ENCODE peak calls at places on chromosomes 13 and 19, in five cellular contexts. T is progenitor cell of endocrine pancreas, U is AG10803, C is bronchial epithelial cell, W is AG04450. J is an unnamed sample.

GRCh38 chr13:23683084-23683483 is 112.9 kb downstream of the TNFRSF19 start:
- DNase-seq in W (no peak), C (no peak), U (no peak), T (no peak), J (no peak)

GRCh38 chr19:2239771-2240770 is 3.4 kb downstream of the SF3A2 start:
- DNase-seq in W (no peak), C (no peak), U (peak; percentile 33), T (no peak), J (no peak)

GRCh38 chr19:4524808-4525562 is 6.7 kb upstream of the PLIN4 start:
- DNase-seq in T (peak; percentile 51), U (peak; percentile 21), C (peak; percentile 12), W (no peak), J (peak; percentile 60)

GRCh38 chr19:8610041-8610927 is at the start of gene ADAMTS10:
- DNase-seq in T (no peak), U (peak; percentile 47), C (no peak), W (no peak), J (peak; percentile 18)

GRCh38 chr13:99800004-99800403 is 171.6 kb downstream of the ZIC5 start:
- DNase-seq in W (no peak), C (no peak), U (no peak), T (no peak), J (no peak)

GRCh38 chr19:44927746-44928145 is 13.3 kb downstream of the APOC1 start:
- DNase-seq in C (no peak), T (no peak), U (peak; percentile 69), W (no peak), J (no peak)

GRCh38 chr13:39273953-39274352 is 235.7 kb downstream of the NHLRC3 start:
- DNase-seq in C (peak; percentile 43), T (no peak), U (peak; percentile 11), W (no peak), J (no peak)

GRCh38 chr19:55086730-55087541 is 11.3 kb downstream of the EPS8L1 start:
- DNase-seq in C (peak; percentile 86), W (peak; percentile 82), U (peak; percentile 87), T (peak; percentile 82), J (peak; percentile 39)

GRCh38 chr13:107209811-107210210 is 641.9 kb upstream of the ARGLU1 start:
- DNase-seq in U (peak; percentile 31), C (no peak), T (no peak), W (no peak), J (no peak)

GRCh38 chr19:3136684-3137055 is 837 bp downstream of the GNA15 start:
- DNase-seq in T (no peak), C (peak; percentile 86), U (no peak), W (no peak), J (no peak)

GRCh38 chr19:47310819-47311218 is 1.2 kb downstream of the C5AR1 start:
- DNase-seq in C (peak; percentile 33), T (no peak), U (peak; percentile 70), W (no peak), J (no peak)

GRCh38 chr13:62837895-62838294 is 1422.2 kb upstream of the PCDH20 start:
- DNase-seq in W (peak; percentile 63), C (peak; percentile 47), U (no peak), T (no peak), J (no peak)

GRCh38 chr13:59492030-59492636 is 671.6 kb downstream of the DIAPH3 start:
- DNase-seq in T (no peak), U (peak; percentile 9), W (no peak), C (no peak), J (no peak)

GRCh38 chr19:13022111-13022858 is 27.0 kb downstream of the NFIX start:
- DNase-seq in C (no peak), W (peak; percentile 55), T (no peak), U (peak; percentile 75), J (no peak)

GRCh38 chr13:28394422-28394821 is 100.5 kb downstream of the FLT1 start:
- DNase-seq in T (no peak), C (peak; percentile 46), W (no peak), U (no peak), J (no peak)

GRCh38 chr19:12946092-12946845 is 607 bp downstream of the RAD23A start:
- DNase-seq in U (peak; percentile 80), W (peak; percentile 48), T (peak; percentile 58), C (peak; percentile 53), J (peak; percentile 58)

GRCh38 chr19:42942187-42942789 is 5.3 kb upstream of the PSG7 start:
- DNase-seq in C (peak; percentile 37), T (no peak), U (peak; percentile 27), W (no peak), J (no peak)

GRCh38 chr19:50649433-50650391 is at the start of gene C19orf81:
- DNase-seq in T (no peak), W (no peak), U (no peak), C (no peak), J (no peak)

GRCh38 chr19:11693505-11694499 is 44.9 kb downstream of the ZNF823 start:
- DNase-seq in T (no peak), C (peak; percentile 62), W (no peak), U (peak; percentile 93), J (no peak)

GRCh38 chr19:7672522-7672921 is 3.7 kb downstream of the RETN start:
- DNase-seq in T (no peak), U (no peak), W (no peak), C (no peak), J (no peak)

GRCh38 chr19:30144242-30144758 is 202.3 kb downstream of the URI1 start:
- DNase-seq in T (no peak), U (no peak), C (no peak), W (no peak), J (no peak)

GRCh38 chr19:16112778-16113177 is 1.1 kb downstream of the RAB8A start:
- DNase-seq in U (no peak), T (no peak), W (no peak), C (no peak), J (no peak)

GRCh38 chr19:7844951-7845350 is 14.9 kb downstream of the EVI5L start:
- DNase-seq in C (no peak), U (no peak), T (no peak), W (no peak), J (no peak)

GRCh38 chr19:45211751-45212381 is 33.3 kb downstream of the BLOC1S3 start:
- DNase-seq in T (no peak), U (no peak), C (no peak), W (no peak), J (no peak)

GRCh38 chr13:28843594-28843993 is 23.5 kb downstream of the MTUS2 start:
- DNase-seq in W (no peak), T (no peak), C (no peak), U (no peak), J (no peak)

GRCh38 chr19:34999498-35000337 is at the start of gene GRAMD1A:
- DNase-seq in W (peak; percentile 58), U (peak; percentile 82), C (peak; percentile 58), T (peak; percentile 67), J (peak; percentile 77)

GRCh38 chr13:52356327-52356726 is 49.6 kb downstream of the THSD1 start:
- DNase-seq in T (no peak), U (peak; percentile 68), W (no peak), C (peak; percentile 92), J (no peak)

GRCh38 chr13:104014803-104015645 is 948.8 kb upstream of the SLC10A2 start:
- DNase-seq in W (no peak), U (no peak), C (peak; percentile 22), T (no peak), J (no peak)

GRCh38 chr19:49213791-49214190 is 56.2 kb downstream of the TRPM4 start:
- DNase-seq in U (no peak), C (no peak), T (no peak), W (no peak), J (no peak)

GRCh38 chr19:14113762-14114414 is 3.7 kb downstream of the PRKACA start:
- DNase-seq in C (no peak), W (no peak), T (no peak), U (no peak), J (no peak)
- TF ChIP-seq CTCF in C (peak; percentile 35), W (peak; percentile 28), T (no peak), U (no peak), J (no peak)

DNA sequence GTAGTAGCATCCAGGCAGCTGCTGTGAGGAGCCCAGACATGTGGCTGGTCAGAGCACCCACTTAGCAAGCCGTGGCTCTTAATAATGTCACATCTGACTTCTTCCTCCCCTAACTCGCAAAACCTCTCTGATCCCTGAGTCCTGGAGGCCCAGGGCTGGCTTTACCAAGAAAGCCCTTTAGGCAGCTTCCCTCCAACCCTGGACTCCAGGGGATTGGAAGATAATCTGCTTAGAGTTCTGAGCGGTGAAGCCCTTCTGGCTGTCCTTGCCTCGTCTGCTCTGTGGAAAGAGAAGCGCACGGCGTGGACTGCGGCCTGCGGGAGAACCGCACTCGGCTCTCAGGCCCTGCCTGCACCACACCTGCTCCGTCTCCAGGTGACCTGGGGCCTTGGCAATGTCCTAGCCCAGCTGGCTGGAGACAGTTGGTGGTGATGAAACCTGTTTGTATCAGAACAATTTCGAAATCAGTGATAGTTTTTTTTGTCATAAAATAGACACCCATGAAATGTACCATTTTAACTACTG is 64.5 kb upstream of the MCF2L start:
- DNase-seq in T (no peak), U (no peak), C (no peak), W (no peak), J (no peak)
- TF ChIP-seq CTCF in T (no peak), U (no peak), C (no peak), W (no peak), J (no peak)

GRCh38 chr19:38736036-38736412 is 8.2 kb downstream of the CAPN12 start:
- DNase-seq in C (no peak), U (peak; percentile 16), W (no peak), T (no peak), J (peak; percentile 57)
- TF ChIP-seq CTCF in C (no peak), U (no peak), W (no peak), T (no peak), J (no peak)

GRCh38 chr19:14300281-14300680 is 81.0 kb upstream of the ADGRE5 start:
- DNase-seq in W (no peak), U (no peak), C (no peak), T (no peak), J (no peak)

GRCh38 chr19:14305706-14306105 is 75.5 kb upstream of the ADGRE5 start:
- DNase-seq in T (no peak), C (no peak), W (no peak), U (no peak), J (no peak)

GRCh38 chr19:14301150-14301549 is 80.1 kb upstream of the ADGRE5 start:
- DNase-seq in W (no peak), C (no peak), T (no peak), U (no peak), J (no peak)
- TF ChIP-seq CTCF in W (no peak), C (no peak), T (no peak), U (no peak), J (no peak)

DNA sequence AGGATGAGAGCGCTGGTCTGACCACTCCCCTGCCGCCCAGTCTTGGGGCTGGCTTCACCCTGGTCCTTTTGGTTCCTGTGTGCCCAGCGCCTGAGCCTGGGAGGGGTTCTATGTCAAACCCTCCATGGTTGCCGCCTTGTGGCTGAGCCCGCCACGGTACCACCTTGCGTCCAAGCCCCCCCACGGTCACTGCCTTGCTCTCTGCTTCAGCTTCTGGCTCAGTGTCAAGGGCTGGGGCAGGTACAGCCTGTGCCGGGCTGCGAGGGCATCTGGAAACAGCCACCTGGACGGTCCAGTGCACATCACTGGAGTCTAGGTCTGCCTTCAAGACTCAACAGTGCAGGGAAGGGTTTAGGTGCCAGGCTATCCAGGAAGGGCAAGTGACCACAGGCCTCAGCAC is 14.3 kb upstream of the GALP start:
- DNase-seq in C (no peak), T (no peak), U (no peak), W (no peak), J (no peak)
- TF ChIP-seq CTCF in C (no peak), T (no peak), U (no peak), W (no peak), J (no peak)

J was measured in activated B cell treated with CpG ODN at 0.5 μM for 24 hours.